ENCODE peak calls at places on chromosomes 16 and 17, in six cellular contexts. One of them, this sample, is unnamed.

GRCh38 chr17:63116967-63117366 is 150.9 kb downstream of the TANC2 start:
- DNase-seq in K562: no peak
- DNase-seq in cardiac fibroblast: peak; percentile 29
- DNase-seq in uterus: no peak
- DNase-seq in Panc1: no peak
- DNase-seq in psoas muscle: no peak
- DNase-seq in this sample: peak; percentile 7

GRCh38 chr17:16943541-16944333 is 28.2 kb downstream of the TNFRSF13B start:
- DNase-seq in K562: no peak
- DNase-seq in psoas muscle: peak; percentile 28
- DNase-seq in cardiac fibroblast: no peak
- DNase-seq in Panc1: no peak
- DNase-seq in uterus: no peak
- DNase-seq in this sample: no peak

GRCh38 chr17:41322264-41322902 is 6.9 kb upstream of the KRTAP17-1 start:
- DNase-seq in K562: peak; percentile 21
- DNase-seq in Panc1: peak; percentile 57
- DNase-seq in uterus: no peak
- DNase-seq in psoas muscle: no peak
- DNase-seq in cardiac fibroblast: peak; percentile 71
- DNase-seq in this sample: no peak

GRCh38 chr16:37511-37910 is 15.9 kb downstream of the POLR3K start:
- DNase-seq in uterus: no peak
- DNase-seq in K562: no peak
- DNase-seq in Panc1: no peak
- DNase-seq in cardiac fibroblast: no peak
- DNase-seq in psoas muscle: no peak
- DNase-seq in this sample: no peak

GRCh38 chr17:82461827-82462524 is 3.4 kb downstream of the NARF start:
- DNase-seq in uterus: no peak
- DNase-seq in K562: peak; percentile 94
- DNase-seq in psoas muscle: peak; percentile 38
- DNase-seq in Panc1: no peak
- DNase-seq in cardiac fibroblast: no peak
- DNase-seq in this sample: no peak

GRCh38 chr17:8888704-8889302 is 21.3 kb upstream of the PIK3R6 start:
- DNase-seq in Panc1: no peak
- DNase-seq in K562: no peak
- DNase-seq in uterus: no peak
- DNase-seq in cardiac fibroblast: no peak
- DNase-seq in psoas muscle: no peak
- DNase-seq in this sample: no peak

GRCh38 chr17:737561-738113 is 5.2 kb downstream of the TLCD3A start:
- DNase-seq in Panc1: no peak
- DNase-seq in K562: no peak
- DNase-seq in psoas muscle: no peak
- DNase-seq in uterus: no peak
- DNase-seq in cardiac fibroblast: no peak
- DNase-seq in this sample: no peak

GRCh38 chr17:80891096-80892018 is 100.3 kb upstream of the CHMP6 start:
- DNase-seq in Panc1: peak; percentile 53
- DNase-seq in psoas muscle: peak; percentile 57
- DNase-seq in uterus: no peak
- DNase-seq in cardiac fibroblast: peak; percentile 93
- DNase-seq in K562: peak; percentile 73
- DNase-seq in this sample: no peak

GRCh38 chr17:29844339-29845048 is 85.5 kb downstream of the SSH2 start:
- DNase-seq in K562: peak; percentile 32
- DNase-seq in uterus: no peak
- DNase-seq in cardiac fibroblast: peak; percentile 18
- DNase-seq in psoas muscle: no peak
- DNase-seq in Panc1: no peak
- DNase-seq in this sample: no peak

GRCh38 chr17:78159575-78160158 is 8.7 kb upstream of the SYNGR2 start:
- DNase-seq in uterus: no peak
- DNase-seq in cardiac fibroblast: peak; percentile 46
- DNase-seq in psoas muscle: no peak
- DNase-seq in K562: no peak
- DNase-seq in Panc1: no peak
- DNase-seq in this sample: peak; percentile 47

GRCh38 chr17:9298776-9299295 is 276.8 kb downstream of the STX8 start:
- DNase-seq in K562: no peak
- DNase-seq in uterus: no peak
- DNase-seq in cardiac fibroblast: no peak
- DNase-seq in psoas muscle: no peak
- DNase-seq in Panc1: no peak
- DNase-seq in this sample: no peak

GRCh38 chr16:1319041-1319440 is 9.6 kb downstream of the UBE2I start:
- DNase-seq in uterus: no peak
- DNase-seq in psoas muscle: no peak
- DNase-seq in Panc1: no peak
- DNase-seq in K562: no peak
- DNase-seq in cardiac fibroblast: no peak
- DNase-seq in this sample: no peak

GRCh38 chr16:86517652-86518258 is 7.4 kb downstream of the FOXF1 start:
- DNase-seq in cardiac fibroblast: peak; percentile 65
- DNase-seq in psoas muscle: peak; percentile 67
- DNase-seq in uterus: peak; percentile 51
- DNase-seq in K562: peak; percentile 61
- DNase-seq in Panc1: no peak
- DNase-seq in this sample: no peak

GRCh38 chr16:9099131-9099625 is 7.7 kb downstream of the HAPSTR1 start:
- DNase-seq in psoas muscle: no peak
- DNase-seq in Panc1: no peak
- DNase-seq in K562: no peak
- DNase-seq in cardiac fibroblast: peak; percentile 83
- DNase-seq in uterus: no peak
- DNase-seq in this sample: no peak

GRCh38 chr17:77306048-77306789 is 165.4 kb downstream of the SEC14L1 start:
- DNase-seq in Panc1: no peak
- DNase-seq in cardiac fibroblast: no peak
- DNase-seq in K562: no peak
- DNase-seq in psoas muscle: no peak
- DNase-seq in uterus: no peak
- DNase-seq in this sample: no peak

GRCh38 chr17:28427372-28427771 is 21.4 kb upstream of the SLC46A1 start:
- DNase-seq in uterus: no peak
- DNase-seq in Panc1: no peak
- DNase-seq in psoas muscle: no peak
- DNase-seq in K562: no peak
- DNase-seq in cardiac fibroblast: no peak
- DNase-seq in this sample: no peak

GRCh38 chr16:67312450-67313118 is 14.0 kb downstream of the KCTD19 start:
- DNase-seq in cardiac fibroblast: peak; percentile 10
- DNase-seq in uterus: no peak
- DNase-seq in psoas muscle: no peak
- DNase-seq in Panc1: no peak
- DNase-seq in K562: no peak
- DNase-seq in this sample: no peak

GRCh38 chr17:76725580-76726230 is 701 bp downstream of the JMJD6 start:
- DNase-seq in Panc1: no peak
- DNase-seq in uterus: peak; percentile 68
- DNase-seq in psoas muscle: peak; percentile 92
- DNase-seq in K562: peak; percentile 85
- DNase-seq in cardiac fibroblast: peak; percentile 56
- DNase-seq in this sample: no peak

DNA sequence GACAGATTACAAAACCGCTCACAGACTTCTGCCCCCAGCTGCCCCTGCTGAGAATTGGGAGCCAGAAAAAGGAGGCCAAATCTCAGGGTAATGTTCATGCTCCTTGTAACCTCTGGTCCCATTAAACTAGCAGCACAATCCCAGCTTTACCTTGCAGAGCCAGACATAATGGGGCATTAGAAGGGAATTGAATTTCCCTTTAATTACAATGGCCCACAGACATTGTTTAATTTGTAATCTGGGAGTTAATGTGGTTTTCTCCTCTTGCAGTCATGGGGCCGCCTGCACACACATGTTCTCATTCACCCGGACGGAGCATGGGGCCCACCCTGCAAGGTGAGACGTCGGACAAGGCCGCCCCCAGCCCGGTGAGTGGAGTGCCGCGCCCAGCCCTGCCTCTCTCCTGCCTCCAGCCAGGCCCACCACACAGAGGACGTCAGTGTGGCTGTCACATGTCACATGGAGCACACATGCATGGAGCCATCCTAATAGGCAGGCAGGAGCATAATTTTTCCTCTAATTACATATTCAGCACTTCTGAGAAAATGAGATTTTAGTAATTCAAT is 87.5 kb downstream of the ENGASE start:
- DNase-seq in uterus: no peak
- DNase-seq in cardiac fibroblast: no peak
- DNase-seq in K562: no peak
- DNase-seq in psoas muscle: no peak
- DNase-seq in Panc1: no peak
- DNase-seq in this sample: no peak
- TF ChIP-seq CTCF in uterus: no peak
- TF ChIP-seq CTCF in cardiac fibroblast: no peak
- TF ChIP-seq CTCF in K562: no peak
- TF ChIP-seq CTCF in psoas muscle: no peak
- TF ChIP-seq CTCF in Panc1: no peak
- TF ChIP-seq CTCF in this sample: no peak

DNA sequence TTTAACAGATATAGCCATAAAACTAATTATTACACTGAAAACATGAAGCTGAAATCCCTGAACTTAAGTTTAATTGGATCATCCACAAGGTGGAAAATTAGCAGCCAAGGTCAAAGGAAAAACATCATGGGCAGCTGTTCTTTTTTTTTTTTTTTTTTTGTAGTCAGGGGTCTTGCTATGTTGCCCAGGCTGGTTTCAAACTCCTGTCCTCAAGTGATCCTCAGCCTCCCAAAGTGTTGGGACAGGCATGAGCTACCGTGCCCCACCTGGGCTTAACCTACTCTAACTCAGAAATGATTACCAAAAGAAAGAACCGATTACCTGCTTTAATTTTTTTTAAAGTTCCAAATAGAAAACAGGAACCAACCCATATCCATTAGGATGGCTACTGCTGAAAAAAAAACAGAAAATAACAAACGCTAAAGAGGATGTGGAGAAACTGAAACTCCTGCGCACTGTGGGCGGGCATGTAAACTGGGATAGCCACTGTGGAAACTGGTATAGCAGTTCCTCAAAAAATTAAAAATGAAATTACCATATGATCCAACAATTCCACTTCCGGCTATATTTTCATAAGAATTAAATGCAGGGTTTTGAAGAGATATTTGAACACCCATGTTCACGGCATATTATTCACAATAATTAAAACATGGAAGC is 8.6 kb downstream of the CMC2 start:
- DNase-seq in K562: no peak
- DNase-seq in Panc1: no peak
- DNase-seq in uterus: no peak
- DNase-seq in psoas muscle: no peak
- DNase-seq in cardiac fibroblast: no peak
- DNase-seq in this sample: no peak
- H3K4me3 ChIP-seq in K562: no peak overlapping the region
- H3K4me3 ChIP-seq in Panc1: no peak overlapping the region
- H3K4me3 ChIP-seq in uterus: no peak overlapping the region
- H3K4me3 ChIP-seq in psoas muscle: peak overlapping the region; percentile 25
- H3K4me3 ChIP-seq in cardiac fibroblast: no peak overlapping the region
- H3K4me3 ChIP-seq in this sample: peak overlapping the region; percentile 3

DNA sequence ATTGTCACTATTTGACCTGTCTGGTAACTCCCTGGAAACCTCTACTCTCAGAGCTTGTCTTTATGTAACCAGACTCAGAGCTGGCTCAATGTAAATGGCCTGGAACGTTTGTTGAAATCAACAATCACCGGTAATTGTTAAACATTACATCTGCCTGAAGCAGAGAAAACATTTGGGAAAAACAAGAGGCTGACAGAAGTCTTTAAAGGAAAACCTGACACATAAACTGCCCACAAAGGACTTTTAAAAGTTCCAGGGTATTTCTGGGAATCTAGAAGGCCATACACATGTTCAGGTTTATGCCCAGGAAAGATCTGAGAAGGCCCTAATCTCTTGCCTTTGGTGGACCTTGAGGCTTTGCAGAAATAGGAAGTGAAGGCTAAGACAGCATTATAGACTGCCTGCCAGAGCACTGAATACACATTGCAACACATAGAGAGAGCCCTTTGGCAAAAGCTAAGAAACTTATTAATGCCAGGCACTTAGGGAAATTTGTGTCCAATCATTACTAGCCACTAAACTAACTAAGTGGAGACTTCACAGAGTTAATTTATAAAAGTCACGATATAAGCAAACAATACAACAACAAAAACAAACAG is 70.5 kb downstream of the MMD start:
- DNase-seq in uterus: no peak
- DNase-seq in cardiac fibroblast: no peak
- DNase-seq in Panc1: no peak
- DNase-seq in K562: no peak
- DNase-seq in psoas muscle: no peak
- DNase-seq in this sample: no peak
- TF ChIP-seq CTCF in uterus: no peak
- TF ChIP-seq CTCF in cardiac fibroblast: no peak
- TF ChIP-seq CTCF in Panc1: no peak
- TF ChIP-seq CTCF in K562: no peak
- TF ChIP-seq CTCF in psoas muscle: no peak
- TF ChIP-seq CTCF in this sample: no peak

GRCh38 chr17:32827227-32827626 is 49.7 kb downstream of the MYO1D start:
- DNase-seq in psoas muscle: no peak
- DNase-seq in cardiac fibroblast: no peak
- DNase-seq in uterus: no peak
- DNase-seq in K562: no peak
- DNase-seq in Panc1: no peak
- DNase-seq in this sample: no peak
- H3K4me3 ChIP-seq in psoas muscle: no peak overlapping the region
- H3K4me3 ChIP-seq in cardiac fibroblast: no peak overlapping the region
- H3K4me3 ChIP-seq in uterus: no peak overlapping the region
- H3K4me3 ChIP-seq in K562: no peak overlapping the region
- H3K4me3 ChIP-seq in Panc1: no peak overlapping the region
- H3K4me3 ChIP-seq in this sample: no peak overlapping the region

GRCh38 chr16:55257971-55258613 is 65.9 kb upstream of the IRX6 start:
- DNase-seq in psoas muscle: peak; percentile 77
- DNase-seq in Panc1: no peak
- DNase-seq in K562: peak; percentile 68
- DNase-seq in cardiac fibroblast: peak; percentile 34
- DNase-seq in uterus: no peak
- DNase-seq in this sample: peak; percentile 4
- TF ChIP-seq CTCF in psoas muscle: peak; percentile 71
- TF ChIP-seq CTCF in Panc1: peak; percentile 83
- TF ChIP-seq CTCF in K562: peak; percentile 85
- TF ChIP-seq CTCF in cardiac fibroblast: peak; percentile 58
- TF ChIP-seq CTCF in uterus: peak; percentile 30
- TF ChIP-seq CTCF in this sample: peak; percentile 83

GRCh38 chr16:47984669-47985068 is 171.1 kb downstream of the ABCC12 start:
- DNase-seq in cardiac fibroblast: no peak
- DNase-seq in Panc1: no peak
- DNase-seq in K562: no peak
- DNase-seq in psoas muscle: no peak
- DNase-seq in uterus: no peak
- DNase-seq in this sample: no peak
- H3K4me3 ChIP-seq in cardiac fibroblast: no peak overlapping the region
- H3K4me3 ChIP-seq in Panc1: no peak overlapping the region
- H3K4me3 ChIP-seq in K562: no peak overlapping the region
- H3K4me3 ChIP-seq in psoas muscle: no peak overlapping the region
- H3K4me3 ChIP-seq in uterus: no peak overlapping the region
- H3K4me3 ChIP-seq in this sample: no peak overlapping the region

This sample was measured in epithelial cell of proximal tubule.